ENCODE peak calls at places on chromosomes 3 and 15, in five cellular contexts. U is GM23338, C is HCT116, H is SK-N-SH, L is HepG2. T is an unnamed sample.

GRCh38 chr15:41581110-41581509 is 22.1 kb downstream of the TYRO3 start:
- DNase-seq in U (peak), C (peak), H (no peak), L (no peak), T (no peak)

GRCh38 chr15:67164401-67164791 is 90.1 kb downstream of the AAGAB start:
- DNase-seq in U (no peak), C (no peak), H (no peak), L (no peak), T (peak)

GRCh38 chr3:110343945-110344344 is 727.7 kb upstream of the NECTIN3 start:
- DNase-seq in U (no peak), C (no peak), H (no peak), L (peak), T (peak)

GRCh38 chr15:25091421-25092158 is 136.8 kb downstream of the SNRPN start:
- DNase-seq in U (no peak), C (no peak), H (no peak), L (no peak), T (no peak)

GRCh38 chr15:83919319-83919830 is 265.5 kb downstream of the ADAMTSL3 start:
- DNase-seq in U (no peak), C (no peak), H (no peak), L (no peak), T (no peak)

GRCh38 chr3:106560451-106560966 is 691.7 kb upstream of the CBLB start:
- DNase-seq in U (no peak), C (no peak), H (no peak), L (no peak), T (peak)

GRCh38 chr3:36408146-36408545 is 27.8 kb downstream of the STAC start:
- DNase-seq in U (peak), C (no peak), H (peak), L (peak), T (no peak)

GRCh38 chr3:44848634-44849033 is 13.1 kb upstream of the TMEM42 start:
- DNase-seq in U (no peak), C (no peak), H (no peak), L (no peak), T (peak)

GRCh38 chr15:61479601-61480000 is 250.5 kb upstream of the RORA start:
- DNase-seq in U (no peak), C (no peak), H (no peak), L (no peak), T (no peak)

GRCh38 chr15:82309802-82310201 is 39.5 kb downstream of the GOLGA6L10 start:
- DNase-seq in U (no peak), C (no peak), H (no peak), L (no peak), T (no peak)

GRCh38 chr15:65987100-65987499 is 117.8 kb downstream of the RAB11A start:
- DNase-seq in U (no peak), C (no peak), H (no peak), L (no peak), T (no peak)

GRCh38 chr15:44535092-44535491 is 1.9 kb upstream of the EIF3J start:
- DNase-seq in U (no peak), C (no peak), H (no peak), L (no peak), T (no peak)
- H3K4me2 ChIP-seq in U (peak), C (peak), H (peak), L (peak), T (peak)

GRCh38 chr15:98442379-98442833 is 205.9 kb upstream of the IGF1R start:
- DNase-seq in U (peak), C (peak), H (peak), L (peak), T (peak)
- TF ChIP-seq POLR2AphosphoS5 in U (no peak), C (no peak), H (no peak), L (no peak), T (no peak)

GRCh38 chr3:194097141-194097880 is 38.6 kb upstream of the HES1 start:
- DNase-seq in U (no peak), C (no peak), H (no peak), L (no peak), T (no peak)
- H3K4me2 ChIP-seq in U (no peak), C (no peak), H (no peak), L (no peak), T (no peak)

GRCh38 chr3:49720383-49721164 is 1.1 kb upstream of the AMIGO3 start:
- DNase-seq in U (no peak), C (no peak), H (peak), L (no peak), T (no peak)
- TF ChIP-seq POLR2AphosphoS5 in U (peak), C (peak), H (no peak), L (no peak), T (no peak)

T was measured in endothelial cell of umbilical vein.